ENCODE peak calls at places on chromosomes 16 and 17, in six cellular contexts. R is NCI-H2081, O is fibroblast of pulmonary artery, P is NAMALWA, I is upper lobe of right lung, M is OCI-LY7. J is an unnamed sample.

GRCh38 chr16:4915226-4915761 is 21.7 kb downstream of the PPL start:
- DNase-seq in R (no peak), O (peak), P (no peak), I (no peak), M (no peak), J (no peak)

GRCh38 chr17:81436294-81436849 is 41.1 kb downstream of the BAHCC1 start:
- DNase-seq in R (no peak), O (no peak), P (no peak), I (no peak), M (no peak), J (no peak)

GRCh38 chr16:84942786-84943185 is 68.5 kb downstream of the ZDHHC7 start:
- DNase-seq in R (no peak), O (no peak), P (no peak), I (no peak), M (no peak), J (no peak)

GRCh38 chr16:88999457-89000206 is 22.6 kb upstream of the CBFA2T3 start:
- DNase-seq in R (no peak), O (no peak), P (peak), I (no peak), M (peak), J (no peak)

GRCh38 chr16:10663146-10663545 is 31.6 kb downstream of the TEKT5 start:
- DNase-seq in R (no peak), O (no peak), P (no peak), I (no peak), M (no peak), J (no peak)

GRCh38 chr17:511001-511690 is 158.5 kb upstream of the RPH3AL start:
- DNase-seq in R (no peak), O (peak), P (no peak), I (no peak), M (no peak), J (no peak)

GRCh38 chr17:74466111-74466784 is at the start of gene CD300A:
- DNase-seq in R (no peak), O (no peak), P (no peak), I (peak), M (peak), J (no peak)

GRCh38 chr16:28610595-28611270 is 889 bp upstream of the SULT1A1 start:
- DNase-seq in R (no peak), O (no peak), P (no peak), I (no peak), M (no peak), J (no peak)